ENCODE peak calls at places on chromosomes 13 and 19, in four cellular contexts. L, D, X and T are unnamed samples.

GRCh38 chr13:45361596-45362206 is 20.7 kb upstream of the TPT1 start:
- DNase-seq in L (no peak), D (no peak), X (no peak), T (no peak)

GRCh38 chr19:5232798-5233505 is 107.7 kb downstream of the PTPRS start:
- DNase-seq in L (no peak), D (no peak), X (no peak), T (no peak)

GRCh38 chr13:65091031-65091430 is 2139.1 kb downstream of the PCDH9 start:
- DNase-seq in L (no peak), D (no peak), X (no peak), T (no peak)

GRCh38 chr19:2618611-2619010 is 83.9 kb downstream of the GNG7 start:
- DNase-seq in L (peak), D (peak), X (peak), T (no peak)

GRCh38 chr13:102580552-102581169 is 16.1 kb upstream of the TPP2 start:
- DNase-seq in L (no peak), D (no peak), X (peak), T (no peak)

GRCh38 chr19:15136234-15136954 is 29.2 kb downstream of the SYDE1 start:
- DNase-seq in L (no peak), D (no peak), X (no peak), T (no peak)

GRCh38 chr13:93116809-93117208 is 109.8 kb upstream of the GPC6 start:
- DNase-seq in L (no peak), D (no peak), X (no peak), T (no peak)

GRCh38 chr19:44611812-44612295 is 1.5 kb upstream of the IGSF23 start:
- DNase-seq in L (no peak), D (no peak), X (no peak), T (no peak)

GRCh38 chr19:17737690-17738153 is 13.6 kb upstream of the FCHO1 start:
- DNase-seq in L (no peak), D (no peak), X (no peak), T (no peak)

GRCh38 chr13:23654111-23655110 is 84.2 kb downstream of the TNFRSF19 start:
- DNase-seq in L (no peak), D (no peak), X (no peak), T (no peak)

GRCh38 chr13:77502104-77502720 is 33.3 kb upstream of the SCEL start:
- DNase-seq in L (no peak), D (no peak), X (no peak), T (no peak)

GRCh38 chr19:16577531-16578052 is 5.4 kb upstream of the SLC35E1 start:
- DNase-seq in L (no peak), D (no peak), X (no peak), T (no peak)

GRCh38 chr19:18167975-18168645 is 5.5 kb upstream of the IFI30 start:
- DNase-seq in L (peak), D (no peak), X (peak), T (no peak)

GRCh38 chr13:30572859-30573275 is 44.9 kb upstream of the USPL1 start:
- DNase-seq in L (no peak), D (no peak), X (peak), T (no peak)

GRCh38 chr19:30733826-30734550 is 361.8 kb downstream of the ZNF536 start:
- DNase-seq in L (no peak), D (no peak), X (no peak), T (peak)

GRCh38 chr19:10600149-10600548 is 13.0 kb upstream of the AP1M2 start:
- DNase-seq in L (no peak), D (no peak), X (no peak), T (no peak)

GRCh38 chr19:1279782-1280341 is 4.5 kb downstream of the FAM174C start:
- DNase-seq in L (peak), D (peak), X (peak), T (peak)

GRCh38 chr13:62290542-62290941 is 874.9 kb upstream of the PCDH20 start:
- DNase-seq in L (no peak), D (no peak), X (no peak), T (no peak)

GRCh38 chr13:30607908-30608307 is 9.8 kb upstream of the USPL1 start:
- DNase-seq in L (peak), D (no peak), X (peak), T (no peak)

GRCh38 chr13:59633290-59633689 is 530.4 kb downstream of the DIAPH3 start:
- DNase-seq in L (no peak), D (no peak), X (no peak), T (no peak)

GRCh38 chr13:52405767-52406494 is at the start of gene THSD1:
- DNase-seq in L (peak), D (peak), X (peak), T (peak)

GRCh38 chr13:59236309-59236939 is 927.3 kb downstream of the DIAPH3 start:
- DNase-seq in L (no peak), D (no peak), X (no peak), T (no peak)

GRCh38 chr13:103516009-103516795 is 450.0 kb upstream of the SLC10A2 start:
- DNase-seq in L (no peak), D (no peak), X (no peak), T (no peak)

GRCh38 chr13:72850959-72851677 is 69.2 kb downstream of the PIBF1 start:
- DNase-seq in L (no peak), D (no peak), X (no peak), T (no peak)

GRCh38 chr19:33133438-33134031 is 1.6 kb downstream of the WDR88 start:
- DNase-seq in L (no peak), D (no peak), X (no peak), T (no peak)

GRCh38 chr13:105552078-105552477 is 983.4 kb downstream of the EFNB2 start:
- DNase-seq in L (no peak), D (no peak), X (no peak), T (no peak)

GRCh38 chr19:46080561-46080960 is 39.8 kb upstream of the IGFL4 start:
- DNase-seq in L (no peak), D (no peak), X (no peak), T (no peak)

GRCh38 chr19:54320271-54320670 is 7.3 kb upstream of the LILRA5 start:
- DNase-seq in L (no peak), D (no peak), X (no peak), T (no peak)